ENCODE peak calls at places on chromosome 12, in five cellular contexts. T is AML-193, C is RWPE1, O is kidney, K is right cardiac atrium. D is an unnamed sample.
A peak's percentile ranks its signal among the peaks of the same experiment; 100 is the strongest.

GRCh38 chr12:104358353-104359003 is 54.9 kb downstream of the EID3 start:
- DNase-seq in K (peak; percentile 58), T (peak; percentile 86), O (no peak), C (peak; percentile 34), D (peak; percentile 73)

GRCh38 chr12:128702344-128702743 is 121.4 kb downstream of the SLC15A4 start:
- DNase-seq in T (no peak), C (no peak), K (no peak), O (no peak), D (no peak)

GRCh38 chr12:48021485-48022179 is 17.4 kb upstream of the COL2A1 start:
- DNase-seq in O (no peak), T (no peak), C (peak; percentile 60), K (no peak), D (no peak)

GRCh38 chr12:119704065-119704747 is 36.3 kb downstream of the PRKAB1 start:
- DNase-seq in T (no peak), C (peak; percentile 13), O (no peak), K (peak; percentile 50), D (no peak)

GRCh38 chr12:120991965-120992364 is 13.6 kb downstream of the HNF1A start:
- DNase-seq in C (no peak), T (no peak), O (no peak), K (no peak), D (no peak)

GRCh38 chr12:126935435-126935834 is 1331.5 kb upstream of the TMEM132C start:
- DNase-seq in C (no peak), T (no peak), K (no peak), O (no peak), D (no peak)

GRCh38 chr12:113142173-113142885 is 6.8 kb upstream of the RASAL1 start:
- DNase-seq in T (peak; percentile 61), O (peak; percentile 92), K (peak; percentile 72), C (no peak), D (peak; percentile 71)

GRCh38 chr12:51333536-51333935 is 9.6 kb upstream of the BIN2 start:
- DNase-seq in C (no peak), T (no peak), O (no peak), K (no peak), D (no peak)

GRCh38 chr12:51848843-51849735 is 571 bp upstream of the FIGNL2 start:
- DNase-seq in C (no peak), T (no peak), K (no peak), O (peak; percentile 85), D (no peak)

GRCh38 chr12:68636268-68636667 is 25.6 kb downstream of the RAP1B start:
- DNase-seq in O (no peak), C (no peak), T (no peak), K (no peak), D (no peak)

GRCh38 chr12:32083489-32083888 is 23.2 kb upstream of the BICD1 start:
- DNase-seq in T (no peak), K (no peak), C (peak; percentile 33), O (no peak), D (no peak)

GRCh38 chr12:96153131-96153724 is 40.9 kb upstream of the ELK3 start:
- DNase-seq in O (no peak), C (no peak), T (no peak), K (no peak), D (no peak)

GRCh38 chr12:108337235-108338223 is 1.6 kb downstream of the CMKLR1 start:
- DNase-seq in O (no peak), T (peak; percentile 13), C (peak; percentile 41), K (no peak), D (no peak)

GRCh38 chr12:49346659-49347306 is at the start of gene DNAJC22:
- DNase-seq in C (no peak), T (no peak), K (peak; percentile 60), O (peak; percentile 70), D (no peak)

GRCh38 chr12:42091769-42092168 is 52.9 kb downstream of the GXYLT1 start:
- DNase-seq in O (no peak), C (no peak), T (no peak), K (no peak), D (no peak)

GRCh38 chr12:33967760-33968159 is 54.5 kb upstream of the ALG10 start:
- DNase-seq in C (peak; percentile 46), K (no peak), O (no peak), T (no peak), D (no peak)

GRCh38 chr12:124098101-124098757 is 125.2 kb downstream of the ZNF664 start:
- DNase-seq in O (peak; percentile 61), T (no peak), C (no peak), K (no peak), D (no peak)

GRCh38 chr12:101619868-101620761 is 25.3 kb downstream of the MYBPC1 start:
- DNase-seq in O (no peak), T (no peak), C (no peak), K (peak; percentile 32), D (no peak)

GRCh38 chr12:111404362-111405148 is 1.2 kb upstream of the SH2B3 start:
- DNase-seq in C (no peak), T (no peak), K (peak; percentile 75), O (peak; percentile 87), D (peak; percentile 61)

GRCh38 chr12:105888696-105889095 is 250.1 kb downstream of the NUAK1 start:
- DNase-seq in K (no peak), C (no peak), O (no peak), T (no peak), D (no peak)

GRCh38 chr12:102917026-102917787 is at the start of gene PAH:
- DNase-seq in T (no peak), C (no peak), O (peak; percentile 76), K (peak; percentile 39), D (peak; percentile 47)

GRCh38 chr12:24044973-24045703 is 95.7 kb upstream of the SOX5 start:
- DNase-seq in C (no peak), T (no peak), O (no peak), K (no peak), D (no peak)

GRCh38 chr12:32069071-32069470 is 37.6 kb upstream of the BICD1 start:
- DNase-seq in C (no peak), T (no peak), K (no peak), O (no peak), D (no peak)

D was measured in lower lobe of right lung.